ENCODE peak calls at places on chromosomes 5 and 9, in six cellular contexts. V is PC-3, Y is HCT116, J is keratinocyte, C is H1, W is mammary epithelial cell. G is an unnamed sample.

GRCh38 chr5:994821-995220 is 13.8 kb upstream of the NKD2 start:
- DNase-seq in V (no peak), Y (no peak), J (no peak), C (peak), W (no peak), G (no peak)

GRCh38 chr5:170522211-170523128 is 18.6 kb downstream of the KCNIP1 start:
- DNase-seq in V (peak), Y (no peak), J (peak), C (no peak), W (peak), G (no peak)

GRCh38 chr9:130631331-130632080 is 32.9 kb upstream of the PRDM12 start:
- DNase-seq in V (no peak), Y (no peak), J (no peak), C (no peak), W (no peak), G (no peak)

GRCh38 chr9:91240596-91240995 is 121.1 kb downstream of the AUH start:
- DNase-seq in V (no peak), Y (no peak), J (no peak), C (no peak), W (no peak), G (no peak)

GRCh38 chr5:55467862-55468551 is 66.8 kb downstream of the PLPP1 start:
- DNase-seq in V (no peak), Y (no peak), J (no peak), C (no peak), W (no peak), G (no peak)

GRCh38 chr9:112487799-112488345 is 1.2 kb downstream of the KIAA1958 start:
- DNase-seq in V (peak), Y (no peak), J (no peak), C (no peak), W (peak), G (no peak)

GRCh38 chr5:79800979-79801827 is 111.6 kb downstream of the CMYA5 start:
- DNase-seq in V (no peak), Y (no peak), J (no peak), C (no peak), W (no peak), G (no peak)

GRCh38 chr5:16049766-16050165 is 129.8 kb downstream of the MARCHF11 start:
- DNase-seq in V (no peak), Y (no peak), J (no peak), C (no peak), W (no peak), G (no peak)

GRCh38 chr9:69036319-69036718 is 767 bp downstream of the FXN start:
- DNase-seq in V (peak), Y (no peak), J (no peak), C (no peak), W (peak), G (no peak)

GRCh38 chr5:177963966-177964365 is 32.1 kb downstream of the PROP1 start:
- DNase-seq in V (no peak), Y (no peak), J (no peak), C (no peak), W (no peak), G (no peak)

GRCh38 chr5:139389701-139390638 is at the start of gene MZB1:
- DNase-seq in V (no peak), Y (no peak), J (no peak), C (no peak), W (no peak), G (no peak)

GRCh38 chr5:60395712-60396329 is 304.1 kb downstream of the DEPDC1B start:
- DNase-seq in V (no peak), Y (no peak), J (no peak), C (no peak), W (no peak), G (no peak)

GRCh38 chr5:132829742-132830435 is 558 bp downstream of the SHROOM1 start:
- DNase-seq in V (peak), Y (peak), J (no peak), C (peak), W (peak), G (no peak)

GRCh38 chr9:78713746-78714405 is 417.0 kb downstream of the PSAT1 start:
- DNase-seq in V (no peak), Y (no peak), J (no peak), C (no peak), W (no peak), G (no peak)

GRCh38 chr5:35332551-35332950 is 102.3 kb upstream of the PRLR start:
- DNase-seq in V (no peak), Y (no peak), J (no peak), C (no peak), W (no peak), G (no peak)

GRCh38 chr5:144135113-144135762 is 35.2 kb downstream of the YIPF5 start:
- DNase-seq in V (no peak), Y (no peak), J (no peak), C (no peak), W (no peak), G (no peak)

GRCh38 chr5:102778478-102778877 is 23.4 kb downstream of the PAM start:
- DNase-seq in V (peak), Y (no peak), J (no peak), C (no peak), W (peak), G (no peak)

GRCh38 chr9:133276923-133277322 is 1.9 kb upstream of the ABO start:
- DNase-seq in V (no peak), Y (no peak), J (no peak), C (no peak), W (no peak), G (no peak)

GRCh38 chr9:133276001-133276884 is 1.2 kb upstream of the ABO start:
- DNase-seq in V (no peak), Y (no peak), J (no peak), C (no peak), W (no peak), G (no peak)

GRCh38 chr9:133273819-133274218 is 1.2 kb downstream of the ABO start:
- DNase-seq in V (no peak), Y (no peak), J (no peak), C (no peak), W (no peak), G (no peak)

GRCh38 chr9:133274236-133275104 is 531 bp downstream of the ABO start:
- DNase-seq in V (no peak), Y (no peak), J (no peak), C (no peak), W (no peak), G (no peak)

GRCh38 chr9:133275105-133276000 is at the start of gene ABO:
- DNase-seq in V (no peak), Y (no peak), J (no peak), C (peak), W (no peak), G (no peak)
- TF ChIP-seq EZH2 in V (no peak), Y (no peak), J (peak), C (peak), W (no peak), G (no peak)

GRCh38 chr5:39712316-39713223 is 287.8 kb upstream of the DAB2 start:
- DNase-seq in V (peak), Y (no peak), J (no peak), C (no peak), W (no peak), G (no peak)
- H3K9ac ChIP-seq in V (peak), Y (no peak), J (no peak), C (no peak), W (no peak), G (no peak)

GRCh38 chr5:134584662-134585061 is 48.0 kb downstream of the SAR1B start:
- DNase-seq in V (no peak), Y (no peak), J (no peak), C (no peak), W (no peak), G (no peak)

GRCh38 chr5:134585966-134586365 is 46.7 kb downstream of the SAR1B start:
- DNase-seq in V (no peak), Y (no peak), J (no peak), C (no peak), W (no peak), G (no peak)

GRCh38 chr5:134583821-134584220 is 48.8 kb downstream of the SAR1B start:
- DNase-seq in V (no peak), Y (no peak), J (no peak), C (no peak), W (no peak), G (no peak)

GRCh38 chr5:134582941-134583340 is 49.7 kb downstream of the SAR1B start:
- DNase-seq in V (no peak), Y (no peak), J (no peak), C (no peak), W (no peak), G (no peak)

GRCh38 chr5:134586866-134587524 is 45.6 kb downstream of the SAR1B start:
- DNase-seq in V (peak), Y (peak), J (no peak), C (peak), W (peak), G (peak)
- H3K27ac ChIP-seq in V (no peak), Y (peak), J (no peak), C (no peak), W (no peak), G (no peak)

GRCh38 chr5:154482528-154483449 is 4.8 kb upstream of the HAND1 start:
- DNase-seq in V (no peak), Y (no peak), J (no peak), C (peak), W (no peak), G (no peak)
- TF ChIP-seq EZH2 in V (no peak), Y (no peak), J (no peak), C (peak), W (peak), G (no peak)

DNA sequence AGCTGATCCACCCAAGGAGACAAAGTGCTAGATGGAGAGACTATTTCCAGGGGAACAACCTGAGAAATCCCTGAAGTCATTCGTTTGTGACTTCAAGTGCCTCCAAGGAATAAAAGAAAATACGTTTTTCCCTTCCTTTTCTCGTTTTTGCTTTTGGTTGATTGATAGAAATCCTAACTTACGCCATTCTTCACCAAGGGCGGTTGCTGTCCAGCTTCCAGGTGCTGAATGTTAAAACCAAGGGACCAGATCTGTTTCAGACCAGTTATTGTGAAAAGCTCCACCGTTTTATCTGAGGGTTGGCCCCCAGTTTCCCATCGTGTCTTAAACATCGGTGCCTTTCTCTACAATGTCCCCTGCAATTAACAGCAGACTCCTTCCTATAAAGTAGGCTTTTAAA is 600.7 kb upstream of the SGCD start:
- DNase-seq in V (no peak), Y (no peak), J (no peak), C (peak), W (peak), G (no peak)
- H3K9ac ChIP-seq in V (no peak), Y (no peak), J (no peak), C (no peak), W (no peak), G (no peak)

GRCh38 chr9:16809912-16810610 is 60.4 kb downstream of the BNC2 start:
- DNase-seq in V (peak), Y (no peak), J (no peak), C (peak), W (peak), G (no peak)
- H3K27ac ChIP-seq in V (no peak), Y (no peak), J (no peak), C (peak), W (no peak), G (no peak)

DNA sequence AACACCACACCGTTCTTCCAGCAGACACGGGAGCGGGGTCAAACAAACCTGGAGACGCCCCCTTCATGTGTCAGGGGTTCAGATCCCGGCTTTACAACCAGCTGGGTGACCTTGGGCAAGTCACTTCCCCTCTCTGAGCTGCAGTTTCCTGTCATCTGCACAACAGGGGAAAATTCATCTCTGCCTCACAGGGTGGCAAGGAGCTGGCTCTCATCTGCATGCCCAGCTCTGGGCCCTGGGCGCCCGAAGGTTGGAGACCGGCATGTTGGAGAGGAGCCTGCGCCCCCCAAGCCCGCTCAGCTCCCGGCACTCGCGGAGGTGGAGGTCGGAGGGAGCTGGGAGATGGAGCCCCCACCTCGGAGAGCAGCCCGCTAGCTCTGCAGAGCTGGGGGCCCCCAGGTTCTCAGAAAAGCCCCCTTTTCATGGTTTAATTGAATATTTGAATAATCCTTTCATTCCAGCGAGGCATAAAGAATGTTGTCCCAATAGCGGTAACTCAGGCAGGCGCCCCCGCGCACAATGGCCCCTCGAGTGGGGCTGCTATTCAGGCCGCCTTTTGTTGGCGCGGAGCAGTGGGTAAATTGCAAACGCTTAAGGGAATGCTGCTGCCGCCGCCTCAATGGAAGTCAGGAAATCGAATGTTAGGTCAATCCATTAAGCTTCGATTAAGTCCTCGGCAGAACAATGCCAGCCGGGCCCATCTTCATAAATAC is 20.3 kb downstream of the NR5A1 start:
- DNase-seq in V (no peak), Y (no peak), J (no peak), C (no peak), W (no peak), G (no peak)
- TF ChIP-seq EZH2 in V (no peak), Y (no peak), J (no peak), C (no peak), W (peak), G (no peak)

GRCh38 chr9:3758816-3759576 is 233.2 kb upstream of the RFX3 start:
- DNase-seq in V (no peak), Y (no peak), J (no peak), C (no peak), W (no peak), G (no peak)
- H3K9ac ChIP-seq in V (peak), Y (no peak), J (no peak), C (no peak), W (no peak), G (no peak)

G was measured in SK-N-MC.